ENCODE peak calls at places on chromosome 5, in five cellular contexts. N is Karpas-422; V is naive thymus-derived CD4-positive, alpha-beta T cell; J is pancreas; A is fibroblast of pulmonary artery. U is an unnamed sample.

GRCh38 chr5:151319334-151319733 is 15.8 kb upstream of the SLC36A3 start:
- DNase-seq in J (no peak), A (peak; percentile 27), N (peak; percentile 66), V (no peak), U (peak; percentile 60)

GRCh38 chr5:133814152-133814551 is 154.3 kb downstream of the C5orf15 start:
- DNase-seq in J (no peak), V (no peak), A (no peak), N (no peak), U (no peak)

GRCh38 chr5:37840036-37840909 is at the start of gene GDNF:
- DNase-seq in J (no peak), V (no peak), A (peak; percentile 40), N (no peak), U (peak; percentile 30)

GRCh38 chr5:59164041-59164830 is 581.4 kb downstream of the RAB3C start:
- DNase-seq in N (no peak), J (no peak), A (no peak), V (no peak), U (peak; percentile 56)

GRCh38 chr5:73022480-73023169 is 66.8 kb downstream of the FCHO2 start:
- DNase-seq in J (no peak), N (no peak), V (no peak), A (no peak), U (no peak)

GRCh38 chr5:133610489-133611356 is 1.6 kb downstream of the FSTL4 start:
- DNase-seq in V (peak; percentile 16), N (no peak), J (peak; percentile 80), A (peak; percentile 28), U (peak; percentile 41)

GRCh38 chr5:58999804-59000595 is 417.1 kb downstream of the RAB3C start:
- DNase-seq in N (peak; percentile 45), V (no peak), J (no peak), A (no peak), U (no peak)

GRCh38 chr5:171630047-171630669 is 155.5 kb upstream of the SMIM23 start:
- DNase-seq in N (no peak), A (peak; percentile 46), J (peak; percentile 29), V (no peak), U (peak; percentile 65)

GRCh38 chr5:93300309-93300923 is 280.6 kb downstream of the NR2F1-AS1 start:
- DNase-seq in N (no peak), V (no peak), A (no peak), J (no peak), U (no peak)

GRCh38 chr5:133738271-133738670 is 125.9 kb upstream of the FSTL4 start:
- DNase-seq in J (no peak), N (no peak), V (no peak), A (no peak), U (peak; percentile 9)

GRCh38 chr5:109242518-109242917 is 167.3 kb downstream of the PJA2 start:
- DNase-seq in V (no peak), J (no peak), N (no peak), A (no peak), U (peak; percentile 14)

GRCh38 chr5:144374637-144375036 is 204.0 kb downstream of the KCTD16 start:
- DNase-seq in A (no peak), J (no peak), V (no peak), N (no peak), U (no peak)

DNA sequence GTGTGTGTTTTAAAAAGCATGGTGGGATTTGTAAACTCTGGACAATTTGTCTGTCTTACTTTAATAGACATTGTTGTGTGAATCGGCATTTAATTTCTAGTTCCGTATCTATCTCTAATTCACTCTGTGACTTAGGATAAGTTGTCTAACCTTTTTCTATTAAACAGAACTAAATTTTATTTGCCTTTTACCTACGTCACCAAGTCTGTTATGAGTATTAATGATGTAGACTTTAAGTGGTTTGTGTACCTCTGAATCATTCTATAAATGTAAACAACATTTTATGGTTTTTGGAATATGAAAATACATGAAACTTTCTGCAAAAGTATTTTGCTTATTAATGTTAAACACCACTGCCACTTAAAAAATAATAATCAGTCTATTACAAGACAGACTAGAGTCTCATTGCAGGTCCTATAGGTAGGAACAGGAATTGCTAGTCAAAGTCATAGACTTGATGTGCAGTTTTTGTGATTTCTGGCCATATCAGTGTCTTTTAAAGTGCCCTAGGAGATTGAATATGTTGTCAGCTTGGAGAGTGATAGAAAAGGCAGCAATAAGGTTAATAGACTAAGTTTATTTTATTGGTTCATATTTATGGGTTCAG is 5.6 kb downstream of the RBM27 start:
- DNase-seq in A (no peak), J (no peak), V (no peak), N (no peak), U (no peak)
- H3K4me3 ChIP-seq in A (no peak overlapping the region), J (no peak overlapping the region), V (no peak overlapping the region), N (no peak overlapping the region), U (no peak overlapping the region)

GRCh38 chr5:92391-93220 is 638 bp downstream of the PLEKHG4B start:
- DNase-seq in V (no peak), N (no peak), A (no peak), J (no peak), U (no peak)
- H3K4me3 ChIP-seq in V (no peak overlapping the region), N (no peak overlapping the region), A (no peak overlapping the region), J (no peak overlapping the region), U (no peak overlapping the region)

GRCh38 chr5:115322729-115323128 is 26.3 kb upstream of the CCDC112 start:
- DNase-seq in J (no peak), A (no peak), V (no peak), N (no peak), U (no peak)
- H3K4me3 ChIP-seq in J (no peak overlapping the region), A (no peak overlapping the region), V (no peak overlapping the region), N (no peak overlapping the region), U (no peak overlapping the region)

DNA sequence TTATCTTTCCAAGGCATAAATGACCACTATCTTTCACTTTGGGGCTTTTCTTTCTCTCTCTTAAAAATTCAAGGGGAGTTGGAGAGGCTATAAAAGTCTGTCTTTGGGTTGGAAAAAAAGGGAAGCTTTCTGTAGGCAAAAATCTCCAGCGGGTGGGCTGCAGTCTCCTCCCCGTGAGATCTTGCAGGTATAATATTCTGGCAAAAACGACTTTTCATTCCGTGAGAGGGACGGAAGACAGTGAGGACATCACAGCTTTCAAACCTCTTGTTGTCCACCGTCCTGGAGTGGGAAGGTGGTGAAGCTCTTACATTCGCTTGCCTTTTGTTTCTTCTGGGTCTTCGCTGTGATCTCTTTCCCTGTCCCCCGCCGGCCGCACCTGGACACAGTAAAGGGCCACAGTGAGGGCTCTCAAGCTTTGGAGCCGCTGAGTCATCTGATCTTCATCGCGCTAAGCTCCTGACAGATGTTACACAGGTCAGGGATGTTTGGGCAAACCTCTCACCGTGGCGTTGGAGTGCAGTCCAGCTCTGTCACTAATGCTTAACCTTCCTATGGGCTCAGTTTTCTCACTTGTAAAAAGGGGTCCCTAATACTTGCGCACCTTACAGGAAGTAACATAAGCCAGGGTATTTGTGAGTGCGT is 61.9 kb upstream of the MEGF10 start:
- DNase-seq in J (no peak), V (no peak), N (no peak), A (no peak), U (peak; percentile 11)
- H3K4me3 ChIP-seq in J (peak overlapping the region; percentile 40), V (peak overlapping the region; percentile 66), N (peak overlapping the region; percentile 63), A (peak overlapping the region; percentile 58), U (peak overlapping the region; percentile 67)

U was measured in choroid plexus epithelial cell.